ENCODE peak calls at places on chromosome 18, in ten cellular contexts. T is activated naive CD4-positive, alpha-beta T cell treated with Interleukin-2 at 50 U/mL for 16 hours; U is central memory CD8-positive, alpha-beta T cell; G is Right ventricle myocardium superior; X is HL-60; S is heart right ventricle; V is T-helper 2 cell treated with Interferon-gamma antibody and Interleukin-4, amounts not matched to agents 5 μg/mL and 100 μg/mL, for 36 hours; R is brain microvascular endothelial cell; W is MM.1S; E is tibial nerve. B is an unnamed sample.

GRCh38 chr18:48550101-48550729 is 11.4 kb downstream of the CTIF start:
- DNase-seq in T (no peak), U (no peak), G (no peak), X (no peak), S (no peak), V (no peak), R (no peak), W (no peak), E (no peak), B (no peak)

GRCh38 chr18:47870605-47871004 is 59.9 kb downstream of the SMAD2 start:
- DNase-seq in T (no peak), U (no peak), G (no peak), X (no peak), S (no peak), V (no peak), R (no peak), W (no peak), E (no peak), B (no peak)

GRCh38 chr18:59052965-59053960 is 86.4 kb upstream of the SEC11C start:
- DNase-seq in T (no peak), U (no peak), G (no peak), X (no peak), S (no peak), V (no peak), R (no peak), W (no peak), E (no peak), B (no peak)

GRCh38 chr18:27921392-27921791 is 255.5 kb downstream of the CDH2 start:
- DNase-seq in T (no peak), U (no peak), G (no peak), X (no peak), S (no peak), V (no peak), R (no peak), W (no peak), E (no peak), B (no peak)

GRCh38 chr18:8869696-8870095 is 164.3 kb downstream of the MTCL1 start:
- DNase-seq in T (no peak), U (no peak), G (no peak), X (no peak), S (no peak), V (no peak), R (no peak), W (no peak), E (no peak), B (no peak)

GRCh38 chr18:53780666-53781065 is 443.8 kb downstream of the MBD2 start:
- DNase-seq in T (no peak), U (no peak), G (no peak), X (no peak), S (no peak), V (no peak), R (no peak), W (peak), E (no peak), B (no peak)

GRCh38 chr18:2420367-2420766 is 150.9 kb downstream of the METTL4 start:
- DNase-seq in T (no peak), U (no peak), G (no peak), X (no peak), S (no peak), V (no peak), R (no peak), W (no peak), E (no peak), B (no peak)

GRCh38 chr18:54948350-54948837 is 10.9 kb downstream of the CCDC68 start:
- DNase-seq in T (no peak), U (no peak), G (no peak), X (no peak), S (no peak), V (no peak), R (no peak), W (no peak), E (no peak), B (no peak)

GRCh38 chr18:57445488-57446319 is 10.5 kb downstream of the ONECUT2 start:
- DNase-seq in T (no peak), U (no peak), G (no peak), X (no peak), S (no peak), V (no peak), R (no peak), W (no peak), E (no peak), B (no peak)

GRCh38 chr18:36519358-36519757 is 221.8 kb downstream of the FHOD3 start:
- DNase-seq in T (no peak), U (no peak), G (no peak), X (no peak), S (no peak), V (no peak), R (peak), W (no peak), E (no peak), B (no peak)

GRCh38 chr18:50218432-50219197 is 23.7 kb upstream of the MYO5B start:
- DNase-seq in T (peak), U (no peak), G (no peak), X (no peak), S (no peak), V (no peak), R (peak), W (peak), E (no peak), B (peak)

GRCh38 chr18:13136689-13137040 is 81.9 kb upstream of the LDLRAD4 start:
- DNase-seq in T (no peak), U (no peak), G (peak), X (no peak), S (peak), V (no peak), R (no peak), W (no peak), E (no peak), B (no peak)

GRCh38 chr18:23825496-23825895 is 136.2 kb downstream of the LAMA3 start:
- DNase-seq in T (no peak), U (no peak), G (no peak), X (no peak), S (no peak), V (no peak), R (no peak), W (no peak), E (no peak), B (no peak)

GRCh38 chr18:70985948-70986347 is 697.1 kb downstream of the SOCS6 start:
- DNase-seq in T (no peak), U (no peak), G (no peak), X (no peak), S (no peak), V (no peak), R (no peak), W (no peak), E (no peak), B (no peak)

GRCh38 chr18:45167109-45167551 is 448.1 kb upstream of the SLC14A2 start:
- DNase-seq in T (no peak), U (no peak), G (no peak), X (no peak), S (no peak), V (no peak), R (peak), W (no peak), E (no peak), B (no peak)

GRCh38 chr18:63253428-63254372 is 65.9 kb downstream of the BCL2 start:
- DNase-seq in T (no peak), U (no peak), G (no peak), X (peak), S (no peak), V (no peak), R (peak), W (peak), E (no peak), B (no peak)

GRCh38 chr18:22987547-22988182 is 54.5 kb downstream of the RBBP8 start:
- DNase-seq in T (no peak), U (no peak), G (no peak), X (no peak), S (no peak), V (no peak), R (no peak), W (no peak), E (no peak), B (no peak)

GRCh38 chr18:75086494-75087034 is 122.4 kb downstream of the PTGR3 start:
- DNase-seq in T (no peak), U (no peak), G (no peak), X (no peak), S (no peak), V (no peak), R (no peak), W (no peak), E (no peak), B (no peak)

GRCh38 chr18:323253-323622 is 55.4 kb upstream of the THOC1 start:
- DNase-seq in T (no peak), U (no peak), G (no peak), X (peak), S (no peak), V (no peak), R (peak), W (no peak), E (no peak), B (no peak)

GRCh38 chr18:48835745-48836191 is 115.0 kb downstream of the SMAD7 start:
- DNase-seq in T (no peak), U (no peak), G (no peak), X (no peak), S (no peak), V (no peak), R (no peak), W (no peak), E (no peak), B (no peak)

GRCh38 chr18:9869713-9870430 is 15.9 kb upstream of the TXNDC2 start:
- DNase-seq in T (no peak), U (no peak), G (no peak), X (peak), S (no peak), V (peak), R (peak), W (no peak), E (no peak), B (peak)

B was measured in SK-N-DZ.